ENCODE peak calls at places on chromosomes 13 and 19, in ten cellular contexts. X is aorta; P is BJ; R is effector memory CD4-positive, alpha-beta T cell; O is CD8-positive, alpha-beta T cell; I is fibroblast of the aortic adventitia; H is gastrocnemius medialis; Q is A549; G is cardiac fibroblast; K is suprapubic skin. B is an unnamed sample.

GRCh38 chr13:27374650-27375049 is 49.8 kb upstream of the GTF3A start:
- DNase-seq in X (peak), P (peak), R (peak), O (peak), I (peak), H (peak), Q (peak), G (peak), K (no peak), B (peak)

GRCh38 chr13:52849727-52850395 is 1.4 kb upstream of the PCDH8 start:
- DNase-seq in X (no peak), P (no peak), R (no peak), O (no peak), I (no peak), H (no peak), Q (no peak), G (no peak), K (no peak), B (no peak)

GRCh38 chr13:44759222-44759721 is 183.1 kb upstream of the TSC22D1 start:
- DNase-seq in X (no peak), P (no peak), R (no peak), O (no peak), I (no peak), H (peak), Q (no peak), G (no peak), K (no peak), B (no peak)

GRCh38 chr19:40465025-40465780 is at the start of gene BLVRB:
- DNase-seq in X (no peak), P (no peak), R (peak), O (no peak), I (peak), H (no peak), Q (peak), G (peak), K (no peak), B (peak)

GRCh38 chr13:102856603-102857002 is 10.8 kb downstream of the ERCC5 start:
- DNase-seq in X (no peak), P (no peak), R (no peak), O (no peak), I (peak), H (peak), Q (no peak), G (peak), K (no peak), B (no peak)

GRCh38 chr19:57903298-57904174 is 12.9 kb downstream of the ZNF417 start:
- DNase-seq in X (no peak), P (no peak), R (no peak), O (no peak), I (peak), H (no peak), Q (peak), G (peak), K (no peak), B (no peak)

GRCh38 chr19:40143612-40144011 is 47.6 kb upstream of the MAP3K10 start:
- DNase-seq in X (no peak), P (no peak), R (no peak), O (peak), I (peak), H (no peak), Q (no peak), G (no peak), K (no peak), B (no peak)

GRCh38 chr19:54316746-54317107 is 3.8 kb upstream of the LILRA5 start:
- DNase-seq in X (no peak), P (no peak), R (no peak), O (no peak), I (no peak), H (no peak), Q (peak), G (no peak), K (no peak), B (peak)

GRCh38 chr13:27789153-27789494 is 3.2 kb upstream of the GSX1 start:
- DNase-seq in X (no peak), P (no peak), R (no peak), O (no peak), I (no peak), H (no peak), Q (no peak), G (no peak), K (no peak), B (no peak)

GRCh38 chr19:8042900-8043299 is 9.7 kb upstream of the CCL25 start:
- DNase-seq in X (no peak), P (no peak), R (no peak), O (no peak), I (no peak), H (no peak), Q (no peak), G (no peak), K (no peak), B (no peak)

GRCh38 chr19:13425151-13425550 is 81.1 kb downstream of the CACNA1A start:
- DNase-seq in X (no peak), P (no peak), R (no peak), O (no peak), I (no peak), H (no peak), Q (no peak), G (no peak), K (no peak), B (no peak)

GRCh38 chr19:35458821-35459391 is 10.8 kb downstream of the FFAR2 start:
- DNase-seq in X (no peak), P (no peak), R (no peak), O (no peak), I (no peak), H (no peak), Q (peak), G (no peak), K (no peak), B (no peak)

GRCh38 chr13:33519561-33520479 is 234.3 kb upstream of the STARD13 start:
- DNase-seq in X (no peak), P (peak), R (no peak), O (no peak), I (peak), H (no peak), Q (no peak), G (peak), K (no peak), B (no peak)

GRCh38 chr13:102309110-102309509 is 92.7 kb downstream of the FGF14 start:
- DNase-seq in X (no peak), P (no peak), R (no peak), O (no peak), I (no peak), H (no peak), Q (no peak), G (no peak), K (no peak), B (no peak)

GRCh38 chr19:3514930-3515329 is 8.8 kb downstream of the FZR1 start:
- DNase-seq in X (no peak), P (no peak), R (no peak), O (no peak), I (no peak), H (no peak), Q (no peak), G (no peak), K (no peak), B (no peak)

GRCh38 chr13:30664689-30665088 is 47.0 kb downstream of the USPL1 start:
- DNase-seq in X (no peak), P (no peak), R (no peak), O (no peak), I (no peak), H (no peak), Q (no peak), G (no peak), K (no peak), B (no peak)

GRCh38 chr19:43923875-43924274 is 11.2 kb downstream of the ZNF45 start:
- DNase-seq in X (no peak), P (no peak), R (no peak), O (no peak), I (no peak), H (no peak), Q (no peak), G (no peak), K (no peak), B (no peak)

GRCh38 chr19:40219721-40220276 is 1.6 kb upstream of the TTC9B start:
- DNase-seq in X (no peak), P (no peak), R (no peak), O (no peak), I (peak), H (no peak), Q (peak), G (peak), K (no peak), B (no peak)

GRCh38 chr13:24202215-24202614 is 41.7 kb downstream of the SPATA13 start:
- DNase-seq in X (no peak), P (no peak), R (no peak), O (no peak), I (no peak), H (no peak), Q (no peak), G (no peak), K (no peak), B (no peak)

GRCh38 chr13:51803422-51804294 is at the start of gene DHRS12:
- DNase-seq in X (peak), P (no peak), R (peak), O (peak), I (peak), H (peak), Q (peak), G (peak), K (peak), B (peak)

GRCh38 chr13:106521101-106521799 is 14.2 kb downstream of the EFNB2 start:
- DNase-seq in X (no peak), P (no peak), R (no peak), O (no peak), I (no peak), H (no peak), Q (no peak), G (no peak), K (no peak), B (no peak)

GRCh38 chr13:44272692-44273091 is 100.9 kb upstream of the SERP2 start:
- DNase-seq in X (no peak), P (no peak), R (no peak), O (no peak), I (peak), H (no peak), Q (no peak), G (peak), K (no peak), B (no peak)

GRCh38 chr13:40611004-40611403 is 55.4 kb downstream of the FOXO1 start:
- DNase-seq in X (no peak), P (no peak), R (no peak), O (no peak), I (no peak), H (no peak), Q (no peak), G (peak), K (no peak), B (no peak)

GRCh38 chr13:23723463-23723862 is 153.3 kb downstream of the TNFRSF19 start:
- DNase-seq in X (no peak), P (peak), R (no peak), O (no peak), I (peak), H (no peak), Q (no peak), G (peak), K (no peak), B (no peak)

GRCh38 chr13:66483712-66484111 is 746.4 kb downstream of the PCDH9 start:
- DNase-seq in X (peak), P (no peak), R (no peak), O (no peak), I (no peak), H (no peak), Q (no peak), G (no peak), K (no peak), B (no peak)

GRCh38 chr19:14463747-14464146 is 11.4 kb downstream of the PTGER1 start:
- DNase-seq in X (no peak), P (no peak), R (no peak), O (no peak), I (no peak), H (no peak), Q (no peak), G (no peak), K (no peak), B (no peak)

GRCh38 chr13:50149143-50149703 is 134.0 kb downstream of the KCNRG start:
- DNase-seq in X (no peak), P (peak), R (no peak), O (no peak), I (no peak), H (no peak), Q (no peak), G (no peak), K (no peak), B (no peak)

GRCh38 chr13:44819245-44819644 is 170.0 kb downstream of the NUFIP1 start:
- DNase-seq in X (no peak), P (no peak), R (no peak), O (no peak), I (peak), H (no peak), Q (peak), G (peak), K (no peak), B (no peak)

GRCh38 chr19:27776524-27776923 is 1436.4 kb downstream of the UQCRFS1 start:
- DNase-seq in X (no peak), P (no peak), R (no peak), O (no peak), I (no peak), H (no peak), Q (no peak), G (peak), K (no peak), B (no peak)

DNA sequence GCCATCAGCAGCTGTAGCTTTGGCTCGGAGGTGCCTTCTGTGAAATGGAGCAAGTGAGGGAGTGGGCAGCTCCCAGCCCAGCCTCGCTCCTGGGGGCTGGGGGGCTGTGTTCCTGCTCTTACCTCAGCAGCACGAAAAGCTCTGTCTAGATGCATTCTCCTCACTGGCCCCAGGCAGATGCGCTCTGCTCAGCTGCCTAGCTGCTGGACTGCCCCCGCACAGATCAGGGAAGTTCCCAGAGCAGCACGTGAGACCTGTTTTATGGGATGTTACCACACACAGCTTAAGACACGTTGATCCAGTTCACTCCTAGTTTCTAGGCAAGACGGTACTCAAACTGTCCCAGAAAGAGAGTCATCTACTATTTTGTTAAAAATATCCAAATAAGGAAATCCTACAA is 13.6 kb downstream of the LCP1 start:
- DNase-seq in X (no peak), P (no peak), R (peak), O (peak), I (no peak), H (no peak), Q (no peak), G (peak), K (no peak), B (peak)
- H3K4me3 ChIP-seq in X (no peak), P (no peak), R (peak), O (peak), I (no peak), H (no peak), Q (no peak), G (no peak), K (peak), B (no peak)

GRCh38 chr19:38974599-38975213 is 836 bp downstream of the FBXO17 start:
- DNase-seq in X (no peak), P (no peak), R (no peak), O (no peak), I (peak), H (no peak), Q (peak), G (no peak), K (no peak), B (no peak)
- H3K4me3 ChIP-seq in X (peak), P (peak), R (no peak), O (no peak), I (peak), H (peak), Q (peak), G (peak), K (peak), B (peak)

GRCh38 chr13:77000475-77000874 is 8.6 kb downstream of the CLN5 start:
- DNase-seq in X (no peak), P (no peak), R (no peak), O (no peak), I (peak), H (no peak), Q (no peak), G (no peak), K (no peak), B (no peak)
- H3K4me3 ChIP-seq in X (no peak), P (no peak), R (no peak), O (no peak), I (no peak), H (no peak), Q (no peak), G (no peak), K (no peak), B (no peak)

DNA sequence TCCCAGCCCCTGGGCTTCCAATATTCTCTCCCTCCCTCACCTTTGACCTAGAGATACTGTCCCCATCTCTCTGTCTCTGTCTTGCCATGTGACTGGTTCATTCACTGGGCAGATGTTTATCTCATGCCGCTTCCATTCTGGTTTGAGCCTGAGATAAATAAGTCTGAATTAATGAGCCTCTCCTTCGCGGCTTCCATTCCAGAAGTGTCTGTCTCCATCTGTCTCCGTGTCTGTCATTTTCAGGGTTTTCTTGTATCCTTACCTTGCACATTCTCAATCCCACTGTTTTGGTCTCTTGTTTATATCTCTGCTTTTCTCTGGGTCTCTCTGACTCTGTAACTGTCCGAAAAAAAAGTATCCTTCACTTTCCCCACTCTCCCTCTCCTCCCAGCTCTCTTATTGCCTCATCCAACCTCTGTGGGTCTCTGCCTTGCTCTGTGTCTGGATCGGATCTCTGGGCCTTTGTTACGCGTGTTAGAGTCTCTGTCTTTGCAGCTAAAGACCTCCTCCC is 4.3 kb downstream of the SPHK2 start:
- DNase-seq in X (no peak), P (no peak), R (no peak), O (no peak), I (no peak), H (no peak), Q (no peak), G (no peak), K (no peak), B (no peak)
- H3K4me3 ChIP-seq in X (no peak), P (peak), R (peak), O (peak), I (peak), H (peak), Q (no peak), G (peak), K (peak), B (peak)

GRCh38 chr13:111323950-111324651 is 3.7 kb downstream of the TEX29 start:
- DNase-seq in X (peak), P (no peak), R (no peak), O (no peak), I (no peak), H (no peak), Q (no peak), G (no peak), K (no peak), B (peak)
- H3K4me3 ChIP-seq in X (no peak), P (no peak), R (no peak), O (no peak), I (no peak), H (no peak), Q (no peak), G (no peak), K (no peak), B (no peak)

GRCh38 chr13:60043262-60043661 is 120.5 kb downstream of the DIAPH3 start:
- DNase-seq in X (no peak), P (peak), R (no peak), O (no peak), I (peak), H (no peak), Q (no peak), G (peak), K (no peak), B (no peak)
- H3K4me3 ChIP-seq in X (no peak), P (no peak), R (no peak), O (no peak), I (no peak), H (no peak), Q (no peak), G (no peak), K (no peak), B (no peak)

DNA sequence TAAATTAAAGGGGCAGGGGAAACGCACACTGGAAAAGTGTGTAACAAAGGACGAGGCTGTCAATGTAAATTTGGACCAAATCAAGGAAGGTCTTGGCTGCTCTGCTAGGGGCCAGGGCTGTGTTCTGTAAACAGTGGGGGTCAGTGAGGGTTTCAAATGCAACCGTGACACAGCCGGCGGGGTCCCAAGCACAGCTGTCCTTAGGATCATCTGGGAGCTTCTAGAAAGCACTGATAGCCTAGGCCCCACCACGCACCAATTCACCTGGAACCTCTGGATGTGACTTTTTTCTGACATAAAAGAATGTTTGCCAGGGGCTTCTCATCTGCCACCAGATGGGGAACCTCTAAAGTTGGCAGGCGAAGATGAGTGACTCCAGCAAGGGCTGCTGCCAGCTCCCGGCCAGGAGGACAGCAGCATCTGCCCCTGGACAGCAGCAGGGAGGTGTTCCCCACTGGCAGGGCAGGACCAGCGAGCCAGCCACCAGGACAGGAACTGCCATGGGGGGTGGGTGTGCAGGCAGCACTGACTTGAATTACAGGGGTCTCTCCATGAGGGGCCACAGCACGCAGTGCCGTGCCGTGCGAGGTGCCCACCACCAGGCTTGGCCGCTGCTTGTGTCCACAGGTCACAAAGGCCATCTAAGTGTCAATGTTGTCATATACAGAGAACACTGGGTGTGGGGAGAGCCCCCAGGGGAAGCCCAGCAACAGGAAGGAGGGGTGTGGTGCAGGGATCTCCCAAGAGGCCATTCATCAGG is 87.5 kb downstream of the SOX1 start:
- DNase-seq in X (peak), P (no peak), R (no peak), O (no peak), I (no peak), H (no peak), Q (no peak), G (no peak), K (no peak), B (peak)
- H3K4me3 ChIP-seq in X (no peak), P (no peak), R (no peak), O (no peak), I (no peak), H (no peak), Q (no peak), G (no peak), K (no peak), B (no peak)

B was measured in tibial artery.